ENCODE peak calls at places on chromosomes 2 and 18, in six cellular contexts. One of them, this sample, is unnamed.

GRCh38 chr18:38301621-38302020 is 736.0 kb upstream of the CELF4 start:
- DNase-seq in psoas muscle: no peak
- DNase-seq in effector memory CD4-positive, alpha-beta T cell: no peak
- DNase-seq in uterus: no peak
- DNase-seq in lung: no peak
- DNase-seq in left lung: no peak
- DNase-seq in this sample: no peak

GRCh38 chr2:34524115-34524514 is 925.0 kb upstream of the FAM98A start:
- DNase-seq in psoas muscle: no peak
- DNase-seq in effector memory CD4-positive, alpha-beta T cell: no peak
- DNase-seq in uterus: no peak
- DNase-seq in lung: no peak
- DNase-seq in left lung: no peak
- DNase-seq in this sample: no peak

GRCh38 chr2:213455316-213456008 is 171.2 kb downstream of the SPAG16 start:
- DNase-seq in psoas muscle: no peak
- DNase-seq in effector memory CD4-positive, alpha-beta T cell: no peak
- DNase-seq in uterus: no peak
- DNase-seq in lung: no peak
- DNase-seq in left lung: no peak
- DNase-seq in this sample: no peak

GRCh38 chr2:27655155-27655951 is 8.1 kb downstream of the SUPT7L start:
- DNase-seq in psoas muscle: no peak
- DNase-seq in effector memory CD4-positive, alpha-beta T cell: no peak
- DNase-seq in uterus: no peak
- DNase-seq in lung: no peak
- DNase-seq in left lung: no peak
- DNase-seq in this sample: no peak

GRCh38 chr2:207674826-207675225 is 36.6 kb upstream of the CCNYL1 start:
- DNase-seq in psoas muscle: no peak
- DNase-seq in effector memory CD4-positive, alpha-beta T cell: no peak
- DNase-seq in uterus: no peak
- DNase-seq in lung: no peak
- DNase-seq in left lung: no peak
- DNase-seq in this sample: no peak

GRCh38 chr2:66508358-66509071 is 73.6 kb downstream of the MEIS1 start:
- DNase-seq in psoas muscle: no peak
- DNase-seq in effector memory CD4-positive, alpha-beta T cell: no peak
- DNase-seq in uterus: no peak
- DNase-seq in lung: no peak
- DNase-seq in left lung: no peak
- DNase-seq in this sample: no peak

GRCh38 chr2:199441759-199442158 is 16.0 kb downstream of the SATB2 start:
- DNase-seq in psoas muscle: no peak
- DNase-seq in effector memory CD4-positive, alpha-beta T cell: no peak
- DNase-seq in uterus: no peak
- DNase-seq in lung: no peak
- DNase-seq in left lung: no peak
- DNase-seq in this sample: no peak

GRCh38 chr2:221347471-221347870 is 224.6 kb downstream of the EPHA4 start:
- DNase-seq in psoas muscle: no peak
- DNase-seq in effector memory CD4-positive, alpha-beta T cell: no peak
- DNase-seq in uterus: no peak
- DNase-seq in lung: no peak
- DNase-seq in left lung: no peak
- DNase-seq in this sample: no peak

GRCh38 chr18:13313006-13313661 is 94.6 kb downstream of the LDLRAD4 start:
- DNase-seq in psoas muscle: no peak
- DNase-seq in effector memory CD4-positive, alpha-beta T cell: no peak
- DNase-seq in uterus: no peak
- DNase-seq in lung: no peak
- DNase-seq in left lung: no peak
- DNase-seq in this sample: no peak

GRCh38 chr2:215668329-215668728 is 232.5 kb upstream of the FN1 start:
- DNase-seq in psoas muscle: peak; percentile 22
- DNase-seq in effector memory CD4-positive, alpha-beta T cell: no peak
- DNase-seq in uterus: peak; percentile 49
- DNase-seq in lung: no peak
- DNase-seq in left lung: no peak
- DNase-seq in this sample: no peak

GRCh38 chr18:67525328-67526110 is 9.0 kb upstream of the DSEL start:
- DNase-seq in psoas muscle: peak; percentile 26
- DNase-seq in effector memory CD4-positive, alpha-beta T cell: no peak
- DNase-seq in uterus: peak; percentile 63
- DNase-seq in lung: peak; percentile 76
- DNase-seq in left lung: no peak
- DNase-seq in this sample: no peak

GRCh38 chr2:43021791-43022500 is 204.5 kb downstream of the ZFP36L2 start:
- DNase-seq in psoas muscle: no peak
- DNase-seq in effector memory CD4-positive, alpha-beta T cell: no peak
- DNase-seq in uterus: no peak
- DNase-seq in lung: no peak
- DNase-seq in left lung: no peak
- DNase-seq in this sample: no peak

GRCh38 chr2:23596316-23596885 is 211.4 kb downstream of the KLHL29 start:
- DNase-seq in psoas muscle: peak; percentile 44
- DNase-seq in effector memory CD4-positive, alpha-beta T cell: no peak
- DNase-seq in uterus: no peak
- DNase-seq in lung: no peak
- DNase-seq in left lung: no peak
- DNase-seq in this sample: no peak

GRCh38 chr2:7427293-7428060 is 510.3 kb downstream of the RNF144A start:
- DNase-seq in psoas muscle: no peak
- DNase-seq in effector memory CD4-positive, alpha-beta T cell: no peak
- DNase-seq in uterus: no peak
- DNase-seq in lung: no peak
- DNase-seq in left lung: no peak
- DNase-seq in this sample: no peak

GRCh38 chr2:200741468-200742202 is 70.1 kb upstream of the BZW1 start:
- DNase-seq in psoas muscle: no peak
- DNase-seq in effector memory CD4-positive, alpha-beta T cell: no peak
- DNase-seq in uterus: no peak
- DNase-seq in lung: no peak
- DNase-seq in left lung: no peak
- DNase-seq in this sample: no peak
- H3K27ac ChIP-seq in psoas muscle: peak overlapping the region; percentile 55
- H3K27ac ChIP-seq in effector memory CD4-positive, alpha-beta T cell: no peak overlapping the region
- H3K27ac ChIP-seq in uterus: peak overlapping the region; percentile 56
- H3K27ac ChIP-seq in lung: peak overlapping the region; percentile 75
- H3K27ac ChIP-seq in left lung: peak overlapping the region; percentile 67
- H3K27ac ChIP-seq in this sample: peak overlapping the region; percentile 8

GRCh38 chr2:159083601-159084000 is 115.2 kb downstream of the TANC1 start:
- DNase-seq in psoas muscle: no peak
- DNase-seq in effector memory CD4-positive, alpha-beta T cell: no peak
- DNase-seq in uterus: no peak
- DNase-seq in lung: no peak
- DNase-seq in left lung: no peak
- DNase-seq in this sample: no peak
- H3K27ac ChIP-seq in psoas muscle: no peak overlapping the region
- H3K27ac ChIP-seq in effector memory CD4-positive, alpha-beta T cell: no peak overlapping the region
- H3K27ac ChIP-seq in uterus: peak overlapping the region; percentile 59
- H3K27ac ChIP-seq in lung: no peak overlapping the region
- H3K27ac ChIP-seq in left lung: peak overlapping the region; percentile 72
- H3K27ac ChIP-seq in this sample: peak overlapping the region; percentile 76

GRCh38 chr2:237192881-237193280 is 107.2 kb downstream of the COPS8 start:
- DNase-seq in psoas muscle: no peak
- DNase-seq in effector memory CD4-positive, alpha-beta T cell: no peak
- DNase-seq in uterus: no peak
- DNase-seq in lung: peak; percentile 17
- DNase-seq in left lung: peak; percentile 72
- DNase-seq in this sample: no peak

GRCh38 chr2:237190958-237191692 is 105.4 kb downstream of the COPS8 start:
- DNase-seq in psoas muscle: no peak
- DNase-seq in effector memory CD4-positive, alpha-beta T cell: no peak
- DNase-seq in uterus: peak; percentile 67
- DNase-seq in lung: peak; percentile 23
- DNase-seq in left lung: no peak
- DNase-seq in this sample: peak; percentile 48

GRCh38 chr2:237189799-237190198 is 104.1 kb downstream of the COPS8 start:
- DNase-seq in psoas muscle: no peak
- DNase-seq in effector memory CD4-positive, alpha-beta T cell: no peak
- DNase-seq in uterus: no peak
- DNase-seq in lung: no peak
- DNase-seq in left lung: no peak
- DNase-seq in this sample: no peak

GRCh38 chr2:237193436-237193835 is 107.7 kb downstream of the COPS8 start:
- DNase-seq in psoas muscle: no peak
- DNase-seq in effector memory CD4-positive, alpha-beta T cell: no peak
- DNase-seq in uterus: no peak
- DNase-seq in lung: peak; percentile 21
- DNase-seq in left lung: no peak
- DNase-seq in this sample: no peak

GRCh38 chr2:237191693-237192076 is 106.0 kb downstream of the COPS8 start:
- DNase-seq in psoas muscle: no peak
- DNase-seq in effector memory CD4-positive, alpha-beta T cell: no peak
- DNase-seq in uterus: no peak
- DNase-seq in lung: no peak
- DNase-seq in left lung: peak; percentile 57
- DNase-seq in this sample: no peak
- H3K27ac ChIP-seq in psoas muscle: peak overlapping the region; percentile 6
- H3K27ac ChIP-seq in effector memory CD4-positive, alpha-beta T cell: no peak overlapping the region
- H3K27ac ChIP-seq in uterus: peak overlapping the region; percentile 77
- H3K27ac ChIP-seq in lung: no peak overlapping the region
- H3K27ac ChIP-seq in left lung: peak overlapping the region; percentile 68
- H3K27ac ChIP-seq in this sample: peak overlapping the region; percentile 76

DNA sequence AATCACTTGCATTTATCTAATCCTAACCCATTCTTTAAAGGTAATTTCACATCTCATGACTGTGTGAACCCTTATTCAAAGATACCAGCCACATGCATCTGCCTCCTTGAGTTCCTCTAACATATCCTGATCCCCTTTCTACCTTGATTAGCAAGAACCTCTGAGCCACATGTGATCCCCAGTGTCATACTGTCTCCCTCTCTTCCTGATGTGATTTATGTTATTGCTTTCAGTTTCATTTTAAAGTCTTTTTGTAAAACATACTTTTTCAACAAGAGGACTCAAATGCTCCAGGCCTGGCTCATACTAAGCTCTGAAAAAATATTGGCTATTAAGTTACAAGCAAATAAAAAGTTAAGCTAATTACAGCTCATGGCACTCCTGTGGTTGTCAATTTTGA is 470.1 kb downstream of the DLGAP1 start:
- DNase-seq in psoas muscle: no peak
- DNase-seq in effector memory CD4-positive, alpha-beta T cell: no peak
- DNase-seq in uterus: no peak
- DNase-seq in lung: no peak
- DNase-seq in left lung: no peak
- DNase-seq in this sample: no peak
- H3K27ac ChIP-seq in psoas muscle: no peak overlapping the region
- H3K27ac ChIP-seq in effector memory CD4-positive, alpha-beta T cell: no peak overlapping the region
- H3K27ac ChIP-seq in uterus: no peak overlapping the region
- H3K27ac ChIP-seq in lung: no peak overlapping the region
- H3K27ac ChIP-seq in left lung: peak overlapping the region; percentile 22
- H3K27ac ChIP-seq in this sample: no peak overlapping the region

DNA sequence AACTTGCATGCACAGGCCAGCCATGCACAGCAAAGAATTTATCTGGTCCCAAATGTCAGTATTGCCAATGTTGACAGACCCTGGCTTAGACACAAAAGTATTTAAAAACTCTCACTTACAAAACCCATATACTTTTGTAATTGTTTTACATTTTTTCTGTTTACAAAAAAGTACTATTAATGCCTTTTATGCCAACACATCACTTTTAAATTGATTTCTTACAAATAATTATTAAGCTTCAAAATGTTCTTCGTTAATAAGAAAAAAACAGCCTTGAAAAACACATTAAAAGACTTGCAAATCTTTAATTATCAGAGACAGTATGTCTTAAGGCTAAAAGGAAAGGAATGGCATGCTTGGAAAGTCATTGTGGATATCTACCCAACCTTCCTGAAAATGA is 181.3 kb upstream of the TWIST2 start:
- DNase-seq in psoas muscle: no peak
- DNase-seq in effector memory CD4-positive, alpha-beta T cell: no peak
- DNase-seq in uterus: no peak
- DNase-seq in lung: no peak
- DNase-seq in left lung: no peak
- DNase-seq in this sample: no peak
- H3K27ac ChIP-seq in psoas muscle: no peak overlapping the region
- H3K27ac ChIP-seq in effector memory CD4-positive, alpha-beta T cell: no peak overlapping the region
- H3K27ac ChIP-seq in uterus: peak overlapping the region; percentile 56
- H3K27ac ChIP-seq in lung: no peak overlapping the region
- H3K27ac ChIP-seq in left lung: no peak overlapping the region
- H3K27ac ChIP-seq in this sample: no peak overlapping the region

GRCh38 chr2:96218508-96219131 is 10.0 kb upstream of the STARD7 start:
- DNase-seq in psoas muscle: no peak
- DNase-seq in effector memory CD4-positive, alpha-beta T cell: no peak
- DNase-seq in uterus: no peak
- DNase-seq in lung: no peak
- DNase-seq in left lung: no peak
- DNase-seq in this sample: no peak

GRCh38 chr2:96213379-96213778 is 4.8 kb upstream of the STARD7 start:
- DNase-seq in psoas muscle: no peak
- DNase-seq in effector memory CD4-positive, alpha-beta T cell: no peak
- DNase-seq in uterus: no peak
- DNase-seq in lung: no peak
- DNase-seq in left lung: no peak
- DNase-seq in this sample: no peak

GRCh38 chr2:96212336-96212735 is 3.7 kb upstream of the STARD7 start:
- DNase-seq in psoas muscle: no peak
- DNase-seq in effector memory CD4-positive, alpha-beta T cell: no peak
- DNase-seq in uterus: no peak
- DNase-seq in lung: no peak
- DNase-seq in left lung: no peak
- DNase-seq in this sample: no peak

GRCh38 chr2:96209729-96210085 is 1.1 kb upstream of the STARD7 start:
- DNase-seq in psoas muscle: no peak
- DNase-seq in effector memory CD4-positive, alpha-beta T cell: no peak
- DNase-seq in uterus: no peak
- DNase-seq in lung: no peak
- DNase-seq in left lung: no peak
- DNase-seq in this sample: no peak

DNA sequence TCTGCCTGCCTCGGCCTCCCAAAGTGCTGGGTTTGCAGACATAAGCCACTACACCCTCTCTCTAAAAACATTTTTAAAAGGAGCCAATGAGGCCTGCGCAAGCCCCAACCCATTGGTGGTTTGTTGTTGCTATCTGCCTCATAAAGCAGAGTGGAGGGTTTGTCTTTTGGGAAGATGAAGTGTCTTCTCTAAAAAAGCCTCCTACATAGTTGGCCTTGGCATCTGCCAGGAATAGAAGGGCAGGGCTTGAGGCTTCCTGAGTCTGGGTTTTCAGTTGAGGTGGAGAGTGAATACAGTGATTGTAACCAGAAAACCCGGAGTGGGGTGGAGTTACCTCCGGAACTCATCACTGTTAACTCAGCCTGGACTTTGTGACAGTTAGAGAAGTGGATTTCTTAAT is 5.9 kb upstream of the STARD7 start:
- DNase-seq in psoas muscle: no peak
- DNase-seq in effector memory CD4-positive, alpha-beta T cell: no peak
- DNase-seq in uterus: no peak
- DNase-seq in lung: no peak
- DNase-seq in left lung: no peak
- DNase-seq in this sample: no peak
- H3K27ac ChIP-seq in psoas muscle: no peak overlapping the region
- H3K27ac ChIP-seq in effector memory CD4-positive, alpha-beta T cell: no peak overlapping the region
- H3K27ac ChIP-seq in uterus: no peak overlapping the region
- H3K27ac ChIP-seq in lung: no peak overlapping the region
- H3K27ac ChIP-seq in left lung: no peak overlapping the region
- H3K27ac ChIP-seq in this sample: no peak overlapping the region

GRCh38 chr2:191038241-191038725 is 24.3 kb upstream of the STAT1 start:
- DNase-seq in psoas muscle: no peak
- DNase-seq in effector memory CD4-positive, alpha-beta T cell: peak; percentile 34
- DNase-seq in uterus: no peak
- DNase-seq in lung: no peak
- DNase-seq in left lung: no peak
- DNase-seq in this sample: no peak
- H3K27ac ChIP-seq in psoas muscle: no peak overlapping the region
- H3K27ac ChIP-seq in effector memory CD4-positive, alpha-beta T cell: peak overlapping the region; percentile 49
- H3K27ac ChIP-seq in uterus: no peak overlapping the region
- H3K27ac ChIP-seq in lung: no peak overlapping the region
- H3K27ac ChIP-seq in left lung: no peak overlapping the region
- H3K27ac ChIP-seq in this sample: no peak overlapping the region

This sample was measured in heart left ventricle.